ENCODE peak calls at places on chromosome 10, in seven cellular contexts. E is HepG2, S is GM12878, U is HCT116, I is K562, D is SK-N-SH, B is H1. L is an unnamed sample.

GRCh38 chr10:91022924-91023707 is 102.2 kb upstream of the ANKRD1 start:
- DNase-seq in E (no peak), S (no peak), U (no peak), I (no peak), D (no peak), B (no peak), L (no peak)

GRCh38 chr10:102813017-102813541 is 24.1 kb downstream of the CYP17A1 start:
- DNase-seq in E (no peak), S (no peak), U (no peak), I (no peak), D (no peak), B (no peak), L (no peak)

GRCh38 chr10:32905466-32905865 is 52.6 kb downstream of the ITGB1 start:
- DNase-seq in E (no peak), S (no peak), U (no peak), I (no peak), D (no peak), B (no peak), L (no peak)

GRCh38 chr10:33273295-33274002 is 61.0 kb downstream of the NRP1 start:
- DNase-seq in E (peak), S (no peak), U (no peak), I (no peak), D (peak), B (no peak), L (no peak)

GRCh38 chr10:72626444-72626754 is 520 bp upstream of the MICU1 start:
- DNase-seq in E (no peak), S (no peak), U (no peak), I (no peak), D (no peak), B (no peak), L (no peak)

GRCh38 chr10:121352456-121352855 is 245.8 kb downstream of the FGFR2 start:
- DNase-seq in E (no peak), S (no peak), U (no peak), I (no peak), D (no peak), B (no peak), L (no peak)

GRCh38 chr10:120981601-120982381 is 130.6 kb downstream of the WDR11 start:
- DNase-seq in E (no peak), S (no peak), U (no peak), I (no peak), D (no peak), B (no peak), L (peak)

GRCh38 chr10:119233821-119234220 is 26.4 kb downstream of the GRK5 start:
- DNase-seq in E (no peak), S (no peak), U (no peak), I (no peak), D (no peak), B (no peak), L (no peak)

GRCh38 chr10:94038024-94038423 is 44.3 kb downstream of the PLCE1 start:
- DNase-seq in E (no peak), S (no peak), U (no peak), I (no peak), D (no peak), B (no peak), L (no peak)

GRCh38 chr10:127556911-127557310 is 7.8 kb downstream of the NPS start:
- DNase-seq in E (no peak), S (no peak), U (no peak), I (no peak), D (no peak), B (no peak), L (peak)

GRCh38 chr10:91602449-91602848 is 30.4 kb downstream of the PPP1R3C start:
- DNase-seq in E (no peak), S (no peak), U (no peak), I (no peak), D (no peak), B (no peak), L (no peak)

GRCh38 chr10:13882112-13882711 is 295.4 kb downstream of the PRPF18 start:
- DNase-seq in E (no peak), S (no peak), U (no peak), I (no peak), D (no peak), B (peak), L (peak)

GRCh38 chr10:3467052-3467906 is 294.7 kb upstream of the PITRM1 start:
- DNase-seq in E (no peak), S (no peak), U (peak), I (no peak), D (no peak), B (peak), L (no peak)

GRCh38 chr10:103451871-103452713 is at the start of gene CALHM2:
- DNase-seq in E (peak), S (no peak), U (no peak), I (no peak), D (peak), B (no peak), L (no peak)

GRCh38 chr10:48468866-48469511 is 135.9 kb downstream of the ARHGAP22 start:
- DNase-seq in E (no peak), S (no peak), U (no peak), I (no peak), D (no peak), B (no peak), L (no peak)

GRCh38 chr10:101441539-101442455 is 87.8 kb downstream of the BTRC start:
- DNase-seq in E (peak), S (no peak), U (peak), I (peak), D (peak), B (no peak), L (peak)

GRCh38 chr10:3192856-3193635 is 20.5 kb upstream of the PITRM1 start:
- DNase-seq in E (peak), S (no peak), U (peak), I (peak), D (peak), B (no peak), L (no peak)

GRCh38 chr10:53573498-53573897 is 800.9 kb upstream of the MBL2 start:
- DNase-seq in E (no peak), S (no peak), U (no peak), I (no peak), D (no peak), B (no peak), L (no peak)

GRCh38 chr10:33542747-33543505 is 208.5 kb upstream of the NRP1 start:
- DNase-seq in E (no peak), S (no peak), U (no peak), I (no peak), D (no peak), B (no peak), L (no peak)

GRCh38 chr10:71889388-71889987 is 38.4 kb upstream of the PSAP start:
- DNase-seq in E (no peak), S (no peak), U (no peak), I (no peak), D (no peak), B (no peak), L (no peak)

GRCh38 chr10:94049911-94050310 is 56.2 kb downstream of the PLCE1 start:
- DNase-seq in E (no peak), S (no peak), U (no peak), I (no peak), D (no peak), B (no peak), L (no peak)

GRCh38 chr10:132632091-132632561 is 94.5 kb downstream of the INPP5A start:
- DNase-seq in E (no peak), S (no peak), U (no peak), I (no peak), D (no peak), B (no peak), L (no peak)

GRCh38 chr10:17349717-17350116 is 104.7 kb downstream of the ST8SIA6 start:
- DNase-seq in E (no peak), S (no peak), U (peak), I (no peak), D (no peak), B (no peak), L (no peak)

GRCh38 chr10:97773096-97773495 is 1.3 kb upstream of the SFRP5 start:
- DNase-seq in E (no peak), S (no peak), U (no peak), I (no peak), D (no peak), B (no peak), L (no peak)

GRCh38 chr10:133025558-133026090 is 62.1 kb upstream of the ADGRA1 start:
- DNase-seq in E (no peak), S (no peak), U (no peak), I (no peak), D (no peak), B (no peak), L (no peak)

GRCh38 chr10:61701055-61701705 is 38.5 kb downstream of the CABCOCO1 start:
- DNase-seq in E (no peak), S (no peak), U (no peak), I (no peak), D (no peak), B (no peak), L (no peak)

GRCh38 chr10:127196227-127196954 is at the start of gene INSYN2A:
- DNase-seq in E (no peak), S (no peak), U (no peak), I (no peak), D (peak), B (no peak), L (no peak)

GRCh38 chr10:6148251-6148691 is 54.5 kb upstream of the PFKFB3 start:
- DNase-seq in E (no peak), S (no peak), U (no peak), I (no peak), D (no peak), B (no peak), L (no peak)

GRCh38 chr10:110876788-110877187 is 5.1 kb downstream of the PDCD4 start:
- DNase-seq in E (no peak), S (no peak), U (no peak), I (no peak), D (no peak), B (no peak), L (no peak)

GRCh38 chr10:119693262-119693957 is 32.4 kb upstream of the INPP5F start:
- DNase-seq in E (peak), S (no peak), U (no peak), I (no peak), D (no peak), B (no peak), L (no peak)

GRCh38 chr10:95416973-95417372 is 126.2 kb upstream of the PDLIM1 start:
- DNase-seq in E (no peak), S (no peak), U (no peak), I (no peak), D (no peak), B (no peak), L (no peak)

GRCh38 chr10:95414016-95414830 is 123.4 kb upstream of the PDLIM1 start:
- DNase-seq in E (no peak), S (no peak), U (no peak), I (no peak), D (no peak), B (no peak), L (no peak)

GRCh38 chr10:95414844-95415545 is 124.2 kb upstream of the PDLIM1 start:
- DNase-seq in E (no peak), S (no peak), U (no peak), I (no peak), D (no peak), B (no peak), L (no peak)

GRCh38 chr10:95415631-95416031 is 124.8 kb upstream of the PDLIM1 start:
- DNase-seq in E (no peak), S (no peak), U (no peak), I (no peak), D (no peak), B (no peak), L (no peak)

GRCh38 chr10:95416270-95416669 is 125.5 kb upstream of the PDLIM1 start:
- DNase-seq in E (no peak), S (no peak), U (no peak), I (no peak), D (no peak), B (no peak), L (no peak)
- H3K9ac ChIP-seq in E (no peak), S (no peak), U (no peak), I (no peak), D (no peak), B (no peak), L (no peak)

GRCh38 chr10:44393051-44393630 is 8.2 kb upstream of the CXCL12 start:
- DNase-seq in E (no peak), S (no peak), U (no peak), I (no peak), D (no peak), B (no peak), L (no peak)
- TF ChIP-seq YY1 in E (no peak), S (no peak), U (no peak), I (no peak), D (no peak), B (no peak), L (no peak)

GRCh38 chr10:12635127-12635541 is 285.8 kb downstream of the CAMK1D start:
- DNase-seq in E (no peak), S (no peak), U (no peak), I (no peak), D (no peak), B (no peak), L (no peak)
- H3K9ac ChIP-seq in E (no peak), S (no peak), U (no peak), I (no peak), D (no peak), B (no peak), L (no peak)

DNA sequence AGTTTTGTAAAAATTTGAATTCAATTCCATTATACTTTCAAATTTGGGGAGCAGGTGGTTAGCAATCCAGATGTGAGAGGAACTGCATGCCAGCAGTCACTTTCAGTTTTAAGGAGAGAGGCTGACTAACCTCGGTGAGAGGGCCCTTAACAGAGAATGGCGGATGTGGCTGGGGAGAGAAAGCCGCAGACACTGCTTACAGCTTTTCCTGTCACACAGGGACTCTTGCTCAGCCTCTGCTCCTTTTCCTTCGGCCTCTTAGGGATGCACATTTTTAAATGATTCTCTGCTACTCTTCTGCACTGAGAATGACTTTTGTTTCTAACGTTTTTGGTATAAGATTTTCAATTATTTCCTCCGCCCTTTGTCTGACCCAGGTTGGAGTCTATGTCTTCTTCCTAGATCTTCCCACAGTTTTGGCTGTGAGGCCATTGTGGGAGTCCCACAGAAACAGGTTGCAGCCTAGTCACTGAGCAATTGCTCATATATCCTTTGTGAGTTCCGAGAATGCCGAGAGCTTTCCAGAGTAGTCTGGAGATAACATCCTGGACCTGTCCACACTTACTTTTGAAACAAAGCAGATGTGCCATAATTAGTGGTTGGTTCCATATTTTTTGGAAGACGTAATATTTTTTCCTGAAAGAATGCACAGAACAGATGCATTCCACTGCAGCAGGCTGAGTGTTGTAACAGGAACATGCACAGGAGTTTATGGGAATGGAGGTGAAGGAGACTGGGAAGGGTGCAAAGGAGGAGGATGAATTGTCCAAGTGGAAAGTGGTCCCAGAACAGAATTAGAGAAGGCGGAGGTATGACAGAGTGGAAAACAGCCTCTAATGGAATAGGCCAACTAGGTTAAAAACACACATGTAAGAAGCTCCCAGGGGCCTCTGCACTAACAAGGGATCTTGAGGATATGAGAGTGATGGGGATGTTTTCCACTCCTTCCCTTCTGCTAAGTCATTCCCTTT is 168.0 kb upstream of the ZNF32 start:
- DNase-seq in E (no peak), S (peak), U (no peak), I (no peak), D (peak), B (no peak), L (no peak)
- TF ChIP-seq YY1 in E (no peak), S (peak), U (no peak), I (no peak), D (peak), B (no peak), L (no peak)

DNA sequence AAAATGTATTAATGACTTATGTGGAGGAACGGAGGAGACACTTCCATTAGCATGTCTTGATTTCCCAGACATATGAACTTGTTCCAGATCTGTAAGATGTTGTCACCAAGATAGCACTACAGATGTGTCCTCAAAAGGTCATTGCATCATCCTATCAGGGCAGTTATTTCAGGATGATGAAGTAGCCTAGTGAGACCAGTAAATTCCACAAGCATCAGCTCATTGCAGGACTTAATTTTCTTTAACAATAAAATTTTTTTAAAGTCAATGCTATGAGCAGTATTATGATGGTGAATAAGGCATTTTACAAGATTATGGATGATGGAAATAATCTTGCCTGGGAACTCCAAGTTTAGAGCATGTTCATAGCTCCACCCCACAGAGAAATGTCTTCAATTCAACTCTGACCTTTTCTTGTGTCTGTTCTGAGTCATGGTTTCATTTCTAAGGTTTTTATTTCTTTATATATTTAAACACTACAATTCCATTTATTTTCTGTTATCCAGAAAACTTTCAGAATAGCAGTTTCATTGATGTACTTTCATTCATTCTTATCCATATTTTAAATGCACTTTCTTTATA is 1203.3 kb upstream of the CELF2 start:
- DNase-seq in E (no peak), S (no peak), U (no peak), I (no peak), D (no peak), B (no peak), L (no peak)
- H3K9ac ChIP-seq in E (no peak), S (no peak), U (no peak), I (no peak), D (no peak), B (no peak), L (no peak)

DNA sequence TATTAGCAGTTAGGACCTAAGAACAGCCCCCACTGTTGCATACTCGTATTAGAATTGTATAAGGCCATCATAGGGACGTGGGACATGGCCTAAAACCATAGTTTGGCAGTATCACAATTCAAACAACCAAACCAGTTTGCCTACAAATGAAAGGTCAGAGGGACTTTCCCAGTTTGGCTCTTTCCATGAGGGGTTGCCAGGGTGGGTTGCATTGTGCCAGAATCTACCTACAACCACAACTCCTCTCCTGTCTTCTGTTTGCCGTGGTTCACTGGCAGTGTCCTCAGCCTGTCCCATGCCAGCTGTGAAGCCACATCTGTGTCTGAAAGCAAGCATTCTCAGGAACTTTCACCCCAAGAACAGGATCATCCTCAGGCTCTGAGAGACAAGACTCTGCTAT is 44.5 kb downstream of the PIK3AP1 start:
- DNase-seq in E (peak), S (no peak), U (no peak), I (no peak), D (no peak), B (no peak), L (no peak)
- TF ChIP-seq YY1 in E (no peak), S (no peak), U (no peak), I (no peak), D (no peak), B (no peak), L (no peak)

DNA sequence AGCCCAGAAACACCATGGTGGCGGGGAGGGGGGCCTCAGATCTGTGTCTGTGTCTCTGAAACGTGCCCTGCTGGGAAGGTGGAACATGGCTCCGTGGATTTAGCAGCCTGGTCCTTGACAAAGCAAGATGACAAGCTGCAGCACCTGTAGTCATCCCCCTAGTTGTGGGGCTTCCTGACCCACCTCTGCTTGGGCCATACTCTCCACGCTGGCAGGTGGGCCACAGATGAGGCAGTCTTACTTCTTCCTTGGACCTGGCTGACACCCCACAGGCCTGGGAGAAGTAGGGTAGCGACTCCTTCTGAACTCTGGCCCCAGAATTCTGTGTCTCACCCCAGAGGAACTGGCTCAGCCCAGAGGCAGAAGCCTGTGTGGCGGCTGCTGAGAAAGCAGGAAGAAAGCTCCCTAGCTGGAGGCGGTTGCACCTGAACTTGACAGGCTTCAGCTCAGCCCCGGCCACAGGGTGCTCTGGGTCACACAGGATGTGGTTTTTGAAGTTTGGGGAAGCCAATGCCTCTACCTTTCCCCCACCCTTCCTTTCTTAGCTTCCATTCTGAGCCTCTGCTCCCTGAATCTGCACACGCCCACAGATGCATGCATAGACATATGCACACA is 113.9 kb downstream of the ABLIM1 start:
- DNase-seq in E (no peak), S (peak), U (no peak), I (no peak), D (no peak), B (no peak), L (no peak)
- H3K9ac ChIP-seq in E (no peak), S (peak), U (no peak), I (no peak), D (no peak), B (no peak), L (no peak)

GRCh38 chr10:60687679-60688078 is 90.6 kb upstream of the CDK1 start:
- DNase-seq in E (no peak), S (no peak), U (no peak), I (no peak), D (no peak), B (no peak), L (no peak)
- TF ChIP-seq YY1 in E (no peak), S (no peak), U (no peak), I (no peak), D (no peak), B (no peak), L (no peak)

GRCh38 chr10:131111007-131111406 is 200.5 kb downstream of the TCERG1L start:
- DNase-seq in E (no peak), S (no peak), U (no peak), I (no peak), D (no peak), B (no peak), L (no peak)
- H3K9ac ChIP-seq in E (no peak), S (no peak), U (no peak), I (no peak), D (no peak), B (no peak), L (no peak)

GRCh38 chr10:128865398-128865797 is 601.6 kb upstream of the MGMT start:
- DNase-seq in E (no peak), S (no peak), U (no peak), I (no peak), D (no peak), B (no peak), L (no peak)
- TF ChIP-seq YY1 in E (no peak), S (no peak), U (no peak), I (no peak), D (no peak), B (no peak), L (no peak)

L was measured in NT2/D1.